ENCODE peak calls at places on chromosomes 6 and 20, in six cellular contexts. One of them, this sample, is unnamed.

GRCh38 chr6:658244-658643 is 1.3 kb upstream of the HUS1B start:
- DNase-seq in NCI-H1694 treated with DMSO at 0.1 percent for 48 hours: no peak
- DNase-seq in activated T-cell treated with anti-CD3 and anti-CD28 coated beads for 1 hour: no peak
- DNase-seq in hippocampal formation: no peak
- DNase-seq in AG04449: peak
- DNase-seq in HCEC 1CT: no peak
- DNase-seq in this sample: no peak

GRCh38 chr6:136791296-136792065 is 796 bp downstream of the MAP3K5 start:
- DNase-seq in NCI-H1694 treated with DMSO at 0.1 percent for 48 hours: no peak
- DNase-seq in AG04449: no peak
- DNase-seq in HCEC 1CT: peak
- DNase-seq in activated T-cell treated with anti-CD3 and anti-CD28 coated beads for 1 hour: peak
- DNase-seq in hippocampal formation: peak
- DNase-seq in this sample: peak

GRCh38 chr20:25207960-25208534 is 12.5 kb downstream of the ENTPD6 start:
- DNase-seq in hippocampal formation: no peak
- DNase-seq in HCEC 1CT: no peak
- DNase-seq in activated T-cell treated with anti-CD3 and anti-CD28 coated beads for 1 hour: no peak
- DNase-seq in NCI-H1694 treated with DMSO at 0.1 percent for 48 hours: no peak
- DNase-seq in AG04449: no peak
- DNase-seq in this sample: no peak

GRCh38 chr6:138430361-138431145 is 26.5 kb downstream of the HEBP2 start:
- DNase-seq in HCEC 1CT: no peak
- DNase-seq in NCI-H1694 treated with DMSO at 0.1 percent for 48 hours: peak
- DNase-seq in AG04449: no peak
- DNase-seq in hippocampal formation: peak
- DNase-seq in activated T-cell treated with anti-CD3 and anti-CD28 coated beads for 1 hour: no peak
- DNase-seq in this sample: no peak

GRCh38 chr20:59074456-59074855 is 31.9 kb upstream of the PRELID3B start:
- DNase-seq in AG04449: no peak
- DNase-seq in HCEC 1CT: peak
- DNase-seq in hippocampal formation: no peak
- DNase-seq in NCI-H1694 treated with DMSO at 0.1 percent for 48 hours: no peak
- DNase-seq in activated T-cell treated with anti-CD3 and anti-CD28 coated beads for 1 hour: no peak
- DNase-seq in this sample: no peak

GRCh38 chr6:36399970-36400369 is 12.5 kb upstream of the ETV7 start:
- DNase-seq in HCEC 1CT: no peak
- DNase-seq in AG04449: no peak
- DNase-seq in activated T-cell treated with anti-CD3 and anti-CD28 coated beads for 1 hour: no peak
- DNase-seq in hippocampal formation: no peak
- DNase-seq in NCI-H1694 treated with DMSO at 0.1 percent for 48 hours: no peak
- DNase-seq in this sample: no peak

GRCh38 chr6:107493158-107494057 is 3.5 kb downstream of the SOBP start:
- DNase-seq in HCEC 1CT: peak
- DNase-seq in activated T-cell treated with anti-CD3 and anti-CD28 coated beads for 1 hour: no peak
- DNase-seq in hippocampal formation: peak
- DNase-seq in NCI-H1694 treated with DMSO at 0.1 percent for 48 hours: no peak
- DNase-seq in AG04449: no peak
- DNase-seq in this sample: no peak

GRCh38 chr6:13302751-13303667 is 25.3 kb downstream of the TBC1D7 start:
- DNase-seq in activated T-cell treated with anti-CD3 and anti-CD28 coated beads for 1 hour: no peak
- DNase-seq in hippocampal formation: peak
- DNase-seq in AG04449: peak
- DNase-seq in NCI-H1694 treated with DMSO at 0.1 percent for 48 hours: peak
- DNase-seq in HCEC 1CT: peak
- DNase-seq in this sample: no peak

GRCh38 chr6:33992191-33992590 is 153.7 kb downstream of the GRM4 start:
- DNase-seq in activated T-cell treated with anti-CD3 and anti-CD28 coated beads for 1 hour: no peak
- DNase-seq in HCEC 1CT: no peak
- DNase-seq in AG04449: no peak
- DNase-seq in hippocampal formation: no peak
- DNase-seq in NCI-H1694 treated with DMSO at 0.1 percent for 48 hours: no peak
- DNase-seq in this sample: no peak

This sample was measured in naive thymus-derived CD8-positive, alpha-beta T cell.